ENCODE peak calls at places on chromosomes 1 and 21, in nine cellular contexts. K, G, N, W, V, L, R, B and I are unnamed samples.

GRCh38 chr1:115179397-115179835 is 90.1 kb upstream of the TSPAN2 start:
- DNase-seq in N (no peak), L (no peak), V (no peak), R (peak), G (no peak), W (no peak), K (no peak), B (peak), I (no peak)

GRCh38 chr1:202106340-202107284 is 16.1 kb upstream of the GPR37L1 start:
- DNase-seq in N (no peak), B (no peak), W (no peak), G (no peak), K (no peak), R (no peak), L (no peak), V (no peak), I (no peak)

GRCh38 chr1:11215018-11216005 is 26.2 kb downstream of the ANGPTL7 start:
- DNase-seq in R (no peak), K (no peak), N (no peak), W (no peak), V (no peak), G (no peak), L (no peak), B (no peak), I (no peak)

GRCh38 chr1:114238066-114238465 is 84.4 kb upstream of the SYT6 start:
- DNase-seq in R (no peak), W (no peak), V (no peak), L (no peak), G (no peak), B (no peak), N (no peak), K (no peak), I (no peak)

GRCh38 chr21:34630536-34631143 is 15.7 kb upstream of the RCAN1 start:
- DNase-seq in W (no peak), N (peak), R (peak), L (peak), G (no peak), V (no peak), K (peak), B (no peak), I (no peak)

GRCh38 chr1:201751872-201752271 is 77.1 kb upstream of the IPO9 start:
- DNase-seq in B (no peak), W (no peak), G (no peak), K (no peak), V (no peak), N (peak), R (no peak), L (no peak), I (no peak)

GRCh38 chr1:203088441-203088840 is 2.6 kb upstream of the MYOG start:
- DNase-seq in W (no peak), V (no peak), L (no peak), G (no peak), N (no peak), K (no peak), B (no peak), R (no peak), I (no peak)

GRCh38 chr1:67743072-67743725 is 58.2 kb downstream of the GADD45A start:
- DNase-seq in N (no peak), B (no peak), G (no peak), R (no peak), W (no peak), K (no peak), V (no peak), L (no peak), I (no peak)

GRCh38 chr1:17507916-17508315 is 31.6 kb upstream of the ARHGEF10L start:
- DNase-seq in G (no peak), N (peak), B (no peak), L (no peak), V (no peak), K (no peak), R (no peak), W (no peak), I (no peak)

GRCh38 chr1:198443374-198444233 is 96.9 kb downstream of the ATP6V1G3 start:
- DNase-seq in B (no peak), L (no peak), G (no peak), W (no peak), N (no peak), V (no peak), R (peak), K (no peak), I (no peak)

GRCh38 chr1:108897865-108898720 is 21.3 kb downstream of the GPSM2 start:
- DNase-seq in W (no peak), G (no peak), B (peak), N (peak), K (peak), L (peak), R (no peak), V (no peak), I (no peak)

GRCh38 chr1:150009604-150010387 is 730 bp downstream of the OTUD7B start:
- DNase-seq in W (peak), K (no peak), R (peak), V (peak), N (peak), L (peak), G (peak), B (no peak), I (no peak)

GRCh38 chr21:42865361-42866160 is 13.8 kb downstream of the WDR4 start:
- DNase-seq in B (no peak), N (no peak), R (no peak), G (no peak), V (no peak), K (no peak), L (no peak), W (no peak), I (no peak)

GRCh38 chr1:213994888-213995287 is 7.1 kb downstream of the PROX1 start:
- DNase-seq in K (no peak), B (no peak), L (no peak), V (no peak), N (no peak), G (no peak), R (no peak), W (no peak), I (no peak)

GRCh38 chr1:31855038-31855845 is 39.4 kb upstream of the SPOCD1 start:
- DNase-seq in G (no peak), B (no peak), R (peak), W (no peak), L (no peak), N (no peak), K (no peak), V (no peak), I (no peak)

GRCh38 chr21:37087188-37087587 is 14.1 kb downstream of the TTC3 start:
- DNase-seq in V (no peak), W (no peak), R (peak), B (no peak), K (no peak), N (peak), L (no peak), G (no peak), I (no peak)

GRCh38 chr1:32605711-32606424 is 44.5 kb downstream of the ZBTB8OS start:
- DNase-seq in N (no peak), L (no peak), G (no peak), V (no peak), K (no peak), W (no peak), B (no peak), R (no peak), I (no peak)

GRCh38 chr21:37383066-37383465 is 16.5 kb downstream of the DYRK1A start:
- DNase-seq in L (no peak), B (no peak), V (no peak), R (no peak), W (no peak), K (no peak), N (peak), G (no peak), I (no peak)

GRCh38 chr21:34824314-34824713 is 155.5 kb downstream of the CLIC6 start:
- DNase-seq in R (no peak), W (no peak), N (no peak), L (peak), B (no peak), V (no peak), K (no peak), G (no peak), I (no peak)